ENCODE peak calls at places on chromosomes 13 and 19, in ten cellular contexts. W, M, V, F, D, R, S, I, P and J are unnamed samples.

GRCh38 chr19:18418725-18419194 is 438 bp upstream of the SSBP4 start:
- DNase-seq in W (no peak), P (no peak), F (peak; percentile 56), V (no peak), S (no peak), I (peak; percentile 86), R (peak; percentile 69), D (no peak), M (peak; percentile 66), J (no peak)

GRCh38 chr19:4676955-4677731 is 7.0 kb upstream of the MYDGF start:
- DNase-seq in M (no peak), D (peak; percentile 84), S (no peak), F (peak; percentile 69), I (no peak), R (no peak), W (no peak), V (peak; percentile 83), P (no peak), J (no peak)

GRCh38 chr13:29508130-29508873 is 87.2 kb downstream of the SLC7A1 start:
- DNase-seq in R (peak; percentile 83), S (peak; percentile 28), M (peak; percentile 86), I (peak; percentile 92), V (peak; percentile 24), D (peak; percentile 85), P (peak; percentile 88), F (peak; percentile 83), W (peak; percentile 86), J (peak; percentile 83)

GRCh38 chr19:17655751-17656480 is 32.2 kb downstream of the UNC13A start:
- DNase-seq in I (peak; percentile 60), F (no peak), W (no peak), D (no peak), S (no peak), M (no peak), V (no peak), R (no peak), P (no peak), J (no peak)

GRCh38 chr13:38662362-38662761 is 24.5 kb upstream of the FREM2 start:
- DNase-seq in P (no peak), M (no peak), D (no peak), V (no peak), S (no peak), R (no peak), F (no peak), W (no peak), I (no peak), J (no peak)

GRCh38 chr19:32530773-32531172 is 50.2 kb upstream of the PDCD5 start:
- DNase-seq in V (no peak), R (no peak), S (no peak), F (no peak), P (no peak), M (no peak), I (no peak), D (no peak), W (no peak), J (no peak)

GRCh38 chr19:4089400-4089908 is 22.8 kb upstream of the ZBTB7A start:
- DNase-seq in I (peak; percentile 87), D (no peak), R (no peak), S (no peak), F (no peak), W (no peak), V (no peak), P (no peak), M (no peak), J (no peak)

GRCh38 chr19:46366620-46367277 is 19.9 kb downstream of the PPP5C start:
- DNase-seq in V (no peak), D (no peak), M (no peak), P (no peak), F (no peak), I (no peak), R (no peak), S (no peak), W (no peak), J (no peak)

GRCh38 chr13:37173214-37173613 is 67.8 kb upstream of the CSNK1A1L start:
- DNase-seq in V (no peak), I (no peak), D (no peak), M (no peak), F (no peak), S (no peak), W (no peak), P (no peak), R (no peak), J (no peak)

GRCh38 chr13:30978981-30979956 is 46.8 kb downstream of the TEX26 start:
- DNase-seq in I (no peak), V (peak; percentile 38), F (no peak), P (no peak), M (no peak), W (peak; percentile 20), D (peak; percentile 83), R (no peak), S (peak; percentile 5), J (no peak)

GRCh38 chr19:43479226-43479625 is 13.8 kb upstream of the LYPD3 start:
- DNase-seq in W (no peak), P (no peak), V (no peak), D (no peak), F (no peak), S (no peak), R (no peak), I (peak; percentile 53), M (no peak), J (no peak)

GRCh38 chr13:45393941-45394570 is 24.1 kb downstream of the SLC25A30 start:
- DNase-seq in I (no peak), S (no peak), F (no peak), P (peak; percentile 53), W (no peak), M (peak; percentile 39), V (peak; percentile 45), D (peak; percentile 74), R (no peak), J (peak; percentile 45)

GRCh38 chr13:67228909-67229308 is 1.2 kb downstream of the PCDH9 start:
- DNase-seq in P (no peak), D (no peak), I (no peak), W (no peak), V (no peak), R (no peak), M (no peak), S (no peak), F (no peak), J (no peak)

GRCh38 chr13:50993908-50994307 is 84.3 kb downstream of the RNASEH2B start:
- DNase-seq in V (no peak), F (no peak), P (no peak), R (no peak), M (peak; percentile 70), W (no peak), D (no peak), I (no peak), S (no peak), J (no peak)

GRCh38 chr19:16067205-16067938 is 8.9 kb upstream of the TPM4 start:
- DNase-seq in D (no peak), V (peak; percentile 54), R (peak; percentile 67), S (no peak), M (peak; percentile 92), P (no peak), F (peak; percentile 40), I (peak; percentile 89), W (peak; percentile 81), J (peak; percentile 49)

GRCh38 chr13:33649212-33649917 is 168.6 kb upstream of the RFC3 start:
- DNase-seq in R (no peak), M (peak; percentile 37), S (no peak), D (no peak), I (no peak), V (no peak), W (no peak), P (no peak), F (no peak), J (no peak)

GRCh38 chr19:35457173-35457572 is 9.1 kb downstream of the FFAR2 start:
- DNase-seq in W (no peak), R (no peak), P (no peak), D (no peak), V (no peak), S (no peak), M (no peak), F (no peak), I (no peak), J (no peak)

GRCh38 chr13:20525601-20526544 is at the start of gene CRYL1:
- DNase-seq in S (peak; percentile 15), I (peak; percentile 96), R (peak; percentile 90), M (peak; percentile 62), P (peak; percentile 77), W (peak; percentile 71), F (peak; percentile 83), V (no peak), D (peak; percentile 72), J (peak; percentile 84)
- H3K27ac ChIP-seq in S (peak within 1 kb of the TSS; percentile 80), I (peak within 1 kb of the TSS; percentile 96), R (peak within 1 kb of the TSS; percentile 100), M (peak within 1 kb of the TSS; percentile 60), P (peak within 1 kb of the TSS; percentile 96), W (no peak within 1 kb of the TSS), F (peak within 1 kb of the TSS; percentile 91), V (peak within 1 kb of the TSS; percentile 66), D (no peak within 1 kb of the TSS), J (peak within 1 kb of the TSS; percentile 62)

DNA sequence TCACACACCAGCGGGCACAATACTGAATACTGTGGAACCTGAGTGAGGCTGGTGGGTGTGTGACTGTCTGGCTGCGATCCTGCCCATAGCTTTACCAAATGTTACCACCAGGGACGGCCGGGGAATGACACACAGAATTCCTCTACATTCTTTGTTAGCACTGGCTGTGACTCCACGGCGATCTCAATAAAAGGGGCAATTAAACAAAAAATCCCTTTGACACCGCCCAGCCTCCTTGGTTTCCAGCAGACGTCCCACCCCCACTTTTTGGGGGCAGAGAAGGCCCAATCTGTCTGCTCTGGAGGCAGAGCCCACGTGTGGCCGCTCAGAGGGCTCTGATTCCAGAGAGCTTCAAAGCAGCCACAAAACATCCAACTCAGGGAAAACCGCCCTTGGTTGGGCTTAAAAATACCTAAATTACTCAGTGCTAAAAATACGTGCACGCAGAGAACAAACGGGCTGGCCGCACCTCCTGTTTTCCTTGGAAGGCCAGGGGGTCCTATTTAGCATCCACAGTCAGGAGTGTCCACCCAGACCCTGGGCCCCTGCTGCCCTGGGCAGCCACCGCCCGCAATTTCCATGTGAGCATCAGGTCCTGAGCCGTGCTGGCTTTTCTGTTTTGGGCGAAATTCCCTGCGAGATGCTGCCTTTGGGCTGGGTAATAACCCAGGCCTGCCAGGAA is 47.8 kb downstream of the GADD45B start:
- DNase-seq in R (no peak), I (peak; percentile 31), D (peak; percentile 54), M (no peak), F (no peak), W (no peak), P (no peak), S (no peak), V (no peak), J (no peak)
- TF ChIP-seq CTCF in R (no peak), I (no peak), D (peak; percentile 30), M (no peak), F (no peak), W (no peak), P (no peak), S (no peak), V (peak; percentile 44), J (no peak)

DNA sequence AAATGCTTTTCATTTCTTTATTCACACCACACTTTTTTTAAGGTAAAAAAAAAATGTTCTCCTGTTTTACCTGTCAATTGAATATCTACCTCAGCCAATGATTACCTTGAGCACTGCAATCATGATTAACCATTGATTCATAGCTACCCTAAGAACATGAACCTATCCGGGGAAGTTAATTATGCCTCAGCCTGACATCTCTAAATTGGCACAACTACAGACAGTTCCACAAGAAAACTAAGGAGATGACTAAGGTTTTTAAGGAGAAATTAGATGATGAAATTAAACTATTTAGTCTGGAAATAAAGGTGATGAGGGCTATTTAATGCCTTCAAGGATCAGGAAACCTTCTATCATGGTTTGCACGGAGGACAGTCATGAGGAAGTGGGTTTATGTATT is 203.5 kb downstream of the COL4A1 start:
- DNase-seq in M (no peak), V (no peak), D (no peak), W (no peak), P (no peak), I (no peak), R (no peak), F (no peak), S (no peak), J (no peak)
- H3K27ac ChIP-seq in M (no peak overlapping the region), V (no peak overlapping the region), D (no peak overlapping the region), W (no peak overlapping the region), P (no peak overlapping the region), I (no peak overlapping the region), R (no peak overlapping the region), F (no peak overlapping the region), S (peak overlapping the region; percentile 65), J (no peak overlapping the region)

GRCh38 chr19:2337329-2337707 is 8.8 kb downstream of the SPPL2B start:
- DNase-seq in D (peak; percentile 83), M (peak; percentile 41), I (peak; percentile 77), F (peak; percentile 44), P (peak; percentile 67), W (peak; percentile 62), V (no peak), S (no peak), R (no peak), J (no peak)
- TF ChIP-seq CTCF in D (peak; percentile 40), M (no peak), I (no peak), F (peak; percentile 27), P (peak; percentile 59), W (peak; percentile 38), V (peak; percentile 23), S (no peak), R (no peak), J (no peak)